ENCODE peak calls at places on chromosomes 12 and 14, in eight cellular contexts. One of them, this sample, is unnamed.

GRCh38 chr12:16112626-16113560 is 164.6 kb downstream of the SLC15A5 start:
- DNase-seq in kidney tubule cell: no peak
- DNase-seq in activated T-helper 1 cell treated with anti-CD3 and anti-CD28 coated beads, Interleukin-12 subunit alpha, Interleukin-12 subunit beta, Interleukin-2, Interleukin-4 antibody, amounts not matched to agents 30 ng/mL and 10 ng/mL and 1 ng/mL, durations not matched to agents 14 hours and 24 hours and 36 hours: no peak
- DNase-seq in mesenchymal stem cell: no peak
- DNase-seq in 8988T: no peak
- DNase-seq in Calu3: no peak
- DNase-seq in stomach: no peak
- DNase-seq in ureter: no peak
- DNase-seq in this sample: peak; percentile 88

GRCh38 chr14:105487449-105487985 is 831 bp downstream of the CRIP1 start:
- DNase-seq in kidney tubule cell: no peak
- DNase-seq in activated T-helper 1 cell treated with anti-CD3 and anti-CD28 coated beads, Interleukin-12 subunit alpha, Interleukin-12 subunit beta, Interleukin-2, Interleukin-4 antibody, amounts not matched to agents 30 ng/mL and 10 ng/mL and 1 ng/mL, durations not matched to agents 14 hours and 24 hours and 36 hours: peak; percentile 71
- DNase-seq in mesenchymal stem cell: no peak
- DNase-seq in 8988T: no peak
- DNase-seq in Calu3: no peak
- DNase-seq in stomach: peak; percentile 62
- DNase-seq in ureter: no peak
- DNase-seq in this sample: no peak

GRCh38 chr14:104874571-104875411 is 9.7 kb downstream of the CEP170B start:
- DNase-seq in kidney tubule cell: no peak
- DNase-seq in activated T-helper 1 cell treated with anti-CD3 and anti-CD28 coated beads, Interleukin-12 subunit alpha, Interleukin-12 subunit beta, Interleukin-2, Interleukin-4 antibody, amounts not matched to agents 30 ng/mL and 10 ng/mL and 1 ng/mL, durations not matched to agents 14 hours and 24 hours and 36 hours: no peak
- DNase-seq in mesenchymal stem cell: no peak
- DNase-seq in 8988T: no peak
- DNase-seq in Calu3: no peak
- DNase-seq in stomach: no peak
- DNase-seq in ureter: no peak
- DNase-seq in this sample: no peak

GRCh38 chr12:93237235-93237915 is 140.3 kb upstream of the NUDT4 start:
- DNase-seq in kidney tubule cell: no peak
- DNase-seq in activated T-helper 1 cell treated with anti-CD3 and anti-CD28 coated beads, Interleukin-12 subunit alpha, Interleukin-12 subunit beta, Interleukin-2, Interleukin-4 antibody, amounts not matched to agents 30 ng/mL and 10 ng/mL and 1 ng/mL, durations not matched to agents 14 hours and 24 hours and 36 hours: no peak
- DNase-seq in mesenchymal stem cell: no peak
- DNase-seq in 8988T: no peak
- DNase-seq in Calu3: no peak
- DNase-seq in stomach: no peak
- DNase-seq in ureter: no peak
- DNase-seq in this sample: no peak

GRCh38 chr12:72509893-72510292 is 237.7 kb downstream of the TRHDE start:
- DNase-seq in kidney tubule cell: no peak
- DNase-seq in activated T-helper 1 cell treated with anti-CD3 and anti-CD28 coated beads, Interleukin-12 subunit alpha, Interleukin-12 subunit beta, Interleukin-2, Interleukin-4 antibody, amounts not matched to agents 30 ng/mL and 10 ng/mL and 1 ng/mL, durations not matched to agents 14 hours and 24 hours and 36 hours: no peak
- DNase-seq in mesenchymal stem cell: no peak
- DNase-seq in 8988T: no peak
- DNase-seq in Calu3: no peak
- DNase-seq in stomach: no peak
- DNase-seq in ureter: no peak
- DNase-seq in this sample: no peak

GRCh38 chr12:77062846-77063461 is 2.4 kb downstream of the E2F7 start:
- DNase-seq in kidney tubule cell: peak; percentile 43
- DNase-seq in activated T-helper 1 cell treated with anti-CD3 and anti-CD28 coated beads, Interleukin-12 subunit alpha, Interleukin-12 subunit beta, Interleukin-2, Interleukin-4 antibody, amounts not matched to agents 30 ng/mL and 10 ng/mL and 1 ng/mL, durations not matched to agents 14 hours and 24 hours and 36 hours: no peak
- DNase-seq in mesenchymal stem cell: peak; percentile 94
- DNase-seq in 8988T: peak; percentile 38
- DNase-seq in Calu3: peak; percentile 76
- DNase-seq in stomach: peak; percentile 54
- DNase-seq in ureter: no peak
- DNase-seq in this sample: no peak

GRCh38 chr12:52249041-52249461 is 16.0 kb downstream of the KRT7 start:
- DNase-seq in kidney tubule cell: peak; percentile 62
- DNase-seq in activated T-helper 1 cell treated with anti-CD3 and anti-CD28 coated beads, Interleukin-12 subunit alpha, Interleukin-12 subunit beta, Interleukin-2, Interleukin-4 antibody, amounts not matched to agents 30 ng/mL and 10 ng/mL and 1 ng/mL, durations not matched to agents 14 hours and 24 hours and 36 hours: no peak
- DNase-seq in mesenchymal stem cell: no peak
- DNase-seq in 8988T: peak; percentile 7
- DNase-seq in Calu3: peak; percentile 51
- DNase-seq in stomach: peak; percentile 84
- DNase-seq in ureter: no peak
- DNase-seq in this sample: no peak

GRCh38 chr14:93825235-93825553 is 36.9 kb upstream of the PRIMA1 start:
- DNase-seq in kidney tubule cell: no peak
- DNase-seq in activated T-helper 1 cell treated with anti-CD3 and anti-CD28 coated beads, Interleukin-12 subunit alpha, Interleukin-12 subunit beta, Interleukin-2, Interleukin-4 antibody, amounts not matched to agents 30 ng/mL and 10 ng/mL and 1 ng/mL, durations not matched to agents 14 hours and 24 hours and 36 hours: no peak
- DNase-seq in mesenchymal stem cell: no peak
- DNase-seq in 8988T: no peak
- DNase-seq in Calu3: no peak
- DNase-seq in stomach: no peak
- DNase-seq in ureter: no peak
- DNase-seq in this sample: no peak

GRCh38 chr12:67442347-67442841 is 173.2 kb downstream of the CAND1 start:
- DNase-seq in kidney tubule cell: peak; percentile 69
- DNase-seq in activated T-helper 1 cell treated with anti-CD3 and anti-CD28 coated beads, Interleukin-12 subunit alpha, Interleukin-12 subunit beta, Interleukin-2, Interleukin-4 antibody, amounts not matched to agents 30 ng/mL and 10 ng/mL and 1 ng/mL, durations not matched to agents 14 hours and 24 hours and 36 hours: no peak
- DNase-seq in mesenchymal stem cell: no peak
- DNase-seq in 8988T: no peak
- DNase-seq in Calu3: no peak
- DNase-seq in stomach: no peak
- DNase-seq in ureter: no peak
- DNase-seq in this sample: peak; percentile 91

GRCh38 chr12:92558806-92559205 is 144.0 kb upstream of the PLEKHG7 start:
- DNase-seq in kidney tubule cell: peak; percentile 79
- DNase-seq in activated T-helper 1 cell treated with anti-CD3 and anti-CD28 coated beads, Interleukin-12 subunit alpha, Interleukin-12 subunit beta, Interleukin-2, Interleukin-4 antibody, amounts not matched to agents 30 ng/mL and 10 ng/mL and 1 ng/mL, durations not matched to agents 14 hours and 24 hours and 36 hours: no peak
- DNase-seq in mesenchymal stem cell: peak; percentile 26
- DNase-seq in 8988T: no peak
- DNase-seq in Calu3: no peak
- DNase-seq in stomach: no peak
- DNase-seq in ureter: no peak
- DNase-seq in this sample: no peak

GRCh38 chr12:89351489-89352241 is 636 bp downstream of the DUSP6 start:
- DNase-seq in kidney tubule cell: peak; percentile 63
- DNase-seq in activated T-helper 1 cell treated with anti-CD3 and anti-CD28 coated beads, Interleukin-12 subunit alpha, Interleukin-12 subunit beta, Interleukin-2, Interleukin-4 antibody, amounts not matched to agents 30 ng/mL and 10 ng/mL and 1 ng/mL, durations not matched to agents 14 hours and 24 hours and 36 hours: peak; percentile 37
- DNase-seq in mesenchymal stem cell: no peak
- DNase-seq in 8988T: peak; percentile 40
- DNase-seq in Calu3: peak; percentile 39
- DNase-seq in stomach: peak; percentile 47
- DNase-seq in ureter: peak; percentile 57
- DNase-seq in this sample: no peak

GRCh38 chr12:94592080-94592479 is 58.3 kb downstream of the TMCC3 start:
- DNase-seq in kidney tubule cell: no peak
- DNase-seq in activated T-helper 1 cell treated with anti-CD3 and anti-CD28 coated beads, Interleukin-12 subunit alpha, Interleukin-12 subunit beta, Interleukin-2, Interleukin-4 antibody, amounts not matched to agents 30 ng/mL and 10 ng/mL and 1 ng/mL, durations not matched to agents 14 hours and 24 hours and 36 hours: no peak
- DNase-seq in mesenchymal stem cell: no peak
- DNase-seq in 8988T: no peak
- DNase-seq in Calu3: no peak
- DNase-seq in stomach: no peak
- DNase-seq in ureter: no peak
- DNase-seq in this sample: no peak

GRCh38 chr12:104515899-104516298 is 59.2 kb downstream of the CHST11 start:
- DNase-seq in kidney tubule cell: no peak
- DNase-seq in activated T-helper 1 cell treated with anti-CD3 and anti-CD28 coated beads, Interleukin-12 subunit alpha, Interleukin-12 subunit beta, Interleukin-2, Interleukin-4 antibody, amounts not matched to agents 30 ng/mL and 10 ng/mL and 1 ng/mL, durations not matched to agents 14 hours and 24 hours and 36 hours: no peak
- DNase-seq in mesenchymal stem cell: no peak
- DNase-seq in 8988T: no peak
- DNase-seq in Calu3: no peak
- DNase-seq in stomach: no peak
- DNase-seq in ureter: no peak
- DNase-seq in this sample: no peak

GRCh38 chr12:120007272-120007671 is 18.2 kb downstream of the BICDL1 start:
- DNase-seq in kidney tubule cell: peak; percentile 33
- DNase-seq in activated T-helper 1 cell treated with anti-CD3 and anti-CD28 coated beads, Interleukin-12 subunit alpha, Interleukin-12 subunit beta, Interleukin-2, Interleukin-4 antibody, amounts not matched to agents 30 ng/mL and 10 ng/mL and 1 ng/mL, durations not matched to agents 14 hours and 24 hours and 36 hours: peak; percentile 67
- DNase-seq in mesenchymal stem cell: no peak
- DNase-seq in 8988T: no peak
- DNase-seq in Calu3: no peak
- DNase-seq in stomach: no peak
- DNase-seq in ureter: no peak
- DNase-seq in this sample: no peak

GRCh38 chr14:26621366-26621765 is 23.5 kb upstream of the NOVA1 start:
- DNase-seq in kidney tubule cell: no peak
- DNase-seq in activated T-helper 1 cell treated with anti-CD3 and anti-CD28 coated beads, Interleukin-12 subunit alpha, Interleukin-12 subunit beta, Interleukin-2, Interleukin-4 antibody, amounts not matched to agents 30 ng/mL and 10 ng/mL and 1 ng/mL, durations not matched to agents 14 hours and 24 hours and 36 hours: no peak
- DNase-seq in mesenchymal stem cell: no peak
- DNase-seq in 8988T: no peak
- DNase-seq in Calu3: no peak
- DNase-seq in stomach: no peak
- DNase-seq in ureter: no peak
- DNase-seq in this sample: no peak

GRCh38 chr14:34081126-34081575 is 130.3 kb upstream of the EGLN3 start:
- DNase-seq in kidney tubule cell: peak; percentile 85
- DNase-seq in activated T-helper 1 cell treated with anti-CD3 and anti-CD28 coated beads, Interleukin-12 subunit alpha, Interleukin-12 subunit beta, Interleukin-2, Interleukin-4 antibody, amounts not matched to agents 30 ng/mL and 10 ng/mL and 1 ng/mL, durations not matched to agents 14 hours and 24 hours and 36 hours: no peak
- DNase-seq in mesenchymal stem cell: peak; percentile 30
- DNase-seq in 8988T: no peak
- DNase-seq in Calu3: no peak
- DNase-seq in stomach: no peak
- DNase-seq in ureter: no peak
- DNase-seq in this sample: no peak

GRCh38 chr14:94617988-94618822 is 6.0 kb downstream of the SERPINA3 start:
- DNase-seq in kidney tubule cell: no peak
- DNase-seq in activated T-helper 1 cell treated with anti-CD3 and anti-CD28 coated beads, Interleukin-12 subunit alpha, Interleukin-12 subunit beta, Interleukin-2, Interleukin-4 antibody, amounts not matched to agents 30 ng/mL and 10 ng/mL and 1 ng/mL, durations not matched to agents 14 hours and 24 hours and 36 hours: no peak
- DNase-seq in mesenchymal stem cell: no peak
- DNase-seq in 8988T: no peak
- DNase-seq in Calu3: no peak
- DNase-seq in stomach: no peak
- DNase-seq in ureter: no peak
- DNase-seq in this sample: no peak

GRCh38 chr14:103121846-103122577 is 1.2 kb upstream of the TNFAIP2 start:
- DNase-seq in kidney tubule cell: peak; percentile 99
- DNase-seq in activated T-helper 1 cell treated with anti-CD3 and anti-CD28 coated beads, Interleukin-12 subunit alpha, Interleukin-12 subunit beta, Interleukin-2, Interleukin-4 antibody, amounts not matched to agents 30 ng/mL and 10 ng/mL and 1 ng/mL, durations not matched to agents 14 hours and 24 hours and 36 hours: no peak
- DNase-seq in mesenchymal stem cell: peak; percentile 82
- DNase-seq in 8988T: peak; percentile 57
- DNase-seq in Calu3: peak; percentile 92
- DNase-seq in stomach: peak; percentile 81
- DNase-seq in ureter: peak; percentile 95
- DNase-seq in this sample: peak; percentile 88

GRCh38 chr14:73696466-73697390 is 17.5 kb downstream of the PNMA1 start:
- DNase-seq in kidney tubule cell: peak; percentile 85
- DNase-seq in activated T-helper 1 cell treated with anti-CD3 and anti-CD28 coated beads, Interleukin-12 subunit alpha, Interleukin-12 subunit beta, Interleukin-2, Interleukin-4 antibody, amounts not matched to agents 30 ng/mL and 10 ng/mL and 1 ng/mL, durations not matched to agents 14 hours and 24 hours and 36 hours: no peak
- DNase-seq in mesenchymal stem cell: peak; percentile 57
- DNase-seq in 8988T: no peak
- DNase-seq in Calu3: no peak
- DNase-seq in stomach: no peak
- DNase-seq in ureter: no peak
- DNase-seq in this sample: no peak

GRCh38 chr12:55823419-55823818 is 5.6 kb downstream of the ORMDL2 start:
- DNase-seq in kidney tubule cell: peak; percentile 65
- DNase-seq in activated T-helper 1 cell treated with anti-CD3 and anti-CD28 coated beads, Interleukin-12 subunit alpha, Interleukin-12 subunit beta, Interleukin-2, Interleukin-4 antibody, amounts not matched to agents 30 ng/mL and 10 ng/mL and 1 ng/mL, durations not matched to agents 14 hours and 24 hours and 36 hours: no peak
- DNase-seq in mesenchymal stem cell: no peak
- DNase-seq in 8988T: no peak
- DNase-seq in Calu3: no peak
- DNase-seq in stomach: no peak
- DNase-seq in ureter: no peak
- DNase-seq in this sample: no peak

GRCh38 chr14:22099942-22100763 is 426.5 kb upstream of the OR4E1 start:
- DNase-seq in kidney tubule cell: peak; percentile 78
- DNase-seq in activated T-helper 1 cell treated with anti-CD3 and anti-CD28 coated beads, Interleukin-12 subunit alpha, Interleukin-12 subunit beta, Interleukin-2, Interleukin-4 antibody, amounts not matched to agents 30 ng/mL and 10 ng/mL and 1 ng/mL, durations not matched to agents 14 hours and 24 hours and 36 hours: peak; percentile 39
- DNase-seq in mesenchymal stem cell: peak; percentile 57
- DNase-seq in 8988T: no peak
- DNase-seq in Calu3: peak; percentile 75
- DNase-seq in stomach: peak; percentile 58
- DNase-seq in ureter: peak; percentile 70
- DNase-seq in this sample: no peak

GRCh38 chr14:52014601-52015267 is 25.4 kb downstream of the RTRAF start:
- DNase-seq in kidney tubule cell: no peak
- DNase-seq in activated T-helper 1 cell treated with anti-CD3 and anti-CD28 coated beads, Interleukin-12 subunit alpha, Interleukin-12 subunit beta, Interleukin-2, Interleukin-4 antibody, amounts not matched to agents 30 ng/mL and 10 ng/mL and 1 ng/mL, durations not matched to agents 14 hours and 24 hours and 36 hours: no peak
- DNase-seq in mesenchymal stem cell: no peak
- DNase-seq in 8988T: no peak
- DNase-seq in Calu3: no peak
- DNase-seq in stomach: no peak
- DNase-seq in ureter: no peak
- DNase-seq in this sample: no peak

GRCh38 chr14:105853089-105853906 is 326.9 kb downstream of the TMEM121 start:
- DNase-seq in kidney tubule cell: no peak
- DNase-seq in activated T-helper 1 cell treated with anti-CD3 and anti-CD28 coated beads, Interleukin-12 subunit alpha, Interleukin-12 subunit beta, Interleukin-2, Interleukin-4 antibody, amounts not matched to agents 30 ng/mL and 10 ng/mL and 1 ng/mL, durations not matched to agents 14 hours and 24 hours and 36 hours: no peak
- DNase-seq in mesenchymal stem cell: no peak
- DNase-seq in 8988T: peak; percentile 17
- DNase-seq in Calu3: no peak
- DNase-seq in stomach: no peak
- DNase-seq in ureter: peak; percentile 36
- DNase-seq in this sample: peak; percentile 10

GRCh38 chr14:70332015-70332414 is 27.5 kb downstream of the COX16 start:
- DNase-seq in kidney tubule cell: no peak
- DNase-seq in activated T-helper 1 cell treated with anti-CD3 and anti-CD28 coated beads, Interleukin-12 subunit alpha, Interleukin-12 subunit beta, Interleukin-2, Interleukin-4 antibody, amounts not matched to agents 30 ng/mL and 10 ng/mL and 1 ng/mL, durations not matched to agents 14 hours and 24 hours and 36 hours: no peak
- DNase-seq in mesenchymal stem cell: no peak
- DNase-seq in 8988T: no peak
- DNase-seq in Calu3: no peak
- DNase-seq in stomach: no peak
- DNase-seq in ureter: no peak
- DNase-seq in this sample: no peak

GRCh38 chr12:96452271-96452922 is 37.0 kb upstream of the CFAP54 start:
- DNase-seq in kidney tubule cell: no peak
- DNase-seq in activated T-helper 1 cell treated with anti-CD3 and anti-CD28 coated beads, Interleukin-12 subunit alpha, Interleukin-12 subunit beta, Interleukin-2, Interleukin-4 antibody, amounts not matched to agents 30 ng/mL and 10 ng/mL and 1 ng/mL, durations not matched to agents 14 hours and 24 hours and 36 hours: no peak
- DNase-seq in mesenchymal stem cell: no peak
- DNase-seq in 8988T: no peak
- DNase-seq in Calu3: no peak
- DNase-seq in stomach: no peak
- DNase-seq in ureter: no peak
- DNase-seq in this sample: no peak

GRCh38 chr14:74302160-74302628 is 540 bp downstream of the ABCD4 start:
- DNase-seq in kidney tubule cell: peak; percentile 69
- DNase-seq in activated T-helper 1 cell treated with anti-CD3 and anti-CD28 coated beads, Interleukin-12 subunit alpha, Interleukin-12 subunit beta, Interleukin-2, Interleukin-4 antibody, amounts not matched to agents 30 ng/mL and 10 ng/mL and 1 ng/mL, durations not matched to agents 14 hours and 24 hours and 36 hours: no peak
- DNase-seq in mesenchymal stem cell: peak; percentile 79
- DNase-seq in 8988T: no peak
- DNase-seq in Calu3: peak; percentile 15
- DNase-seq in stomach: no peak
- DNase-seq in ureter: no peak
- DNase-seq in this sample: peak; percentile 44

GRCh38 chr12:131124487-131125280 is 171.0 kb downstream of the ADGRD1 start:
- DNase-seq in kidney tubule cell: no peak
- DNase-seq in activated T-helper 1 cell treated with anti-CD3 and anti-CD28 coated beads, Interleukin-12 subunit alpha, Interleukin-12 subunit beta, Interleukin-2, Interleukin-4 antibody, amounts not matched to agents 30 ng/mL and 10 ng/mL and 1 ng/mL, durations not matched to agents 14 hours and 24 hours and 36 hours: no peak
- DNase-seq in mesenchymal stem cell: no peak
- DNase-seq in 8988T: no peak
- DNase-seq in Calu3: no peak
- DNase-seq in stomach: no peak
- DNase-seq in ureter: peak; percentile 24
- DNase-seq in this sample: no peak

GRCh38 chr12:41011939-41012338 is 176.2 kb upstream of the PDZRN4 start:
- DNase-seq in kidney tubule cell: no peak
- DNase-seq in activated T-helper 1 cell treated with anti-CD3 and anti-CD28 coated beads, Interleukin-12 subunit alpha, Interleukin-12 subunit beta, Interleukin-2, Interleukin-4 antibody, amounts not matched to agents 30 ng/mL and 10 ng/mL and 1 ng/mL, durations not matched to agents 14 hours and 24 hours and 36 hours: no peak
- DNase-seq in mesenchymal stem cell: no peak
- DNase-seq in 8988T: no peak
- DNase-seq in Calu3: no peak
- DNase-seq in stomach: no peak
- DNase-seq in ureter: no peak
- DNase-seq in this sample: no peak

GRCh38 chr12:2768224-2768961 is 26.4 kb upstream of the FKBP4 start:
- DNase-seq in kidney tubule cell: no peak
- DNase-seq in activated T-helper 1 cell treated with anti-CD3 and anti-CD28 coated beads, Interleukin-12 subunit alpha, Interleukin-12 subunit beta, Interleukin-2, Interleukin-4 antibody, amounts not matched to agents 30 ng/mL and 10 ng/mL and 1 ng/mL, durations not matched to agents 14 hours and 24 hours and 36 hours: no peak
- DNase-seq in mesenchymal stem cell: no peak
- DNase-seq in 8988T: no peak
- DNase-seq in Calu3: no peak
- DNase-seq in stomach: no peak
- DNase-seq in ureter: no peak
- DNase-seq in this sample: no peak

GRCh38 chr14:52051861-52052260 is 17.0 kb downstream of the NID2 start:
- DNase-seq in kidney tubule cell: no peak
- DNase-seq in activated T-helper 1 cell treated with anti-CD3 and anti-CD28 coated beads, Interleukin-12 subunit alpha, Interleukin-12 subunit beta, Interleukin-2, Interleukin-4 antibody, amounts not matched to agents 30 ng/mL and 10 ng/mL and 1 ng/mL, durations not matched to agents 14 hours and 24 hours and 36 hours: no peak
- DNase-seq in mesenchymal stem cell: peak; percentile 80
- DNase-seq in 8988T: no peak
- DNase-seq in Calu3: no peak
- DNase-seq in stomach: no peak
- DNase-seq in ureter: no peak
- DNase-seq in this sample: no peak

GRCh38 chr12:120625557-120626419 is 14.6 kb upstream of the CABP1 start:
- DNase-seq in kidney tubule cell: no peak
- DNase-seq in activated T-helper 1 cell treated with anti-CD3 and anti-CD28 coated beads, Interleukin-12 subunit alpha, Interleukin-12 subunit beta, Interleukin-2, Interleukin-4 antibody, amounts not matched to agents 30 ng/mL and 10 ng/mL and 1 ng/mL, durations not matched to agents 14 hours and 24 hours and 36 hours: no peak
- DNase-seq in mesenchymal stem cell: no peak
- DNase-seq in 8988T: no peak
- DNase-seq in Calu3: no peak
- DNase-seq in stomach: no peak
- DNase-seq in ureter: no peak
- DNase-seq in this sample: no peak

GRCh38 chr12:105279460-105280056 is 43.6 kb upstream of the APPL2 start:
- DNase-seq in kidney tubule cell: peak; percentile 49
- DNase-seq in activated T-helper 1 cell treated with anti-CD3 and anti-CD28 coated beads, Interleukin-12 subunit alpha, Interleukin-12 subunit beta, Interleukin-2, Interleukin-4 antibody, amounts not matched to agents 30 ng/mL and 10 ng/mL and 1 ng/mL, durations not matched to agents 14 hours and 24 hours and 36 hours: peak; percentile 21
- DNase-seq in mesenchymal stem cell: no peak
- DNase-seq in 8988T: peak; percentile 11
- DNase-seq in Calu3: peak; percentile 48
- DNase-seq in stomach: peak; percentile 33
- DNase-seq in ureter: no peak
- DNase-seq in this sample: peak; percentile 53

GRCh38 chr12:64796205-64796845 is 28.1 kb upstream of the TBC1D30 start:
- DNase-seq in kidney tubule cell: peak; percentile 92
- DNase-seq in activated T-helper 1 cell treated with anti-CD3 and anti-CD28 coated beads, Interleukin-12 subunit alpha, Interleukin-12 subunit beta, Interleukin-2, Interleukin-4 antibody, amounts not matched to agents 30 ng/mL and 10 ng/mL and 1 ng/mL, durations not matched to agents 14 hours and 24 hours and 36 hours: peak; percentile 44
- DNase-seq in mesenchymal stem cell: peak; percentile 91
- DNase-seq in 8988T: peak; percentile 35
- DNase-seq in Calu3: peak; percentile 88
- DNase-seq in stomach: peak; percentile 75
- DNase-seq in ureter: peak; percentile 75
- DNase-seq in this sample: peak; percentile 73

GRCh38 chr12:11307143-11307542 is 3.1 kb downstream of the PRB4 start:
- DNase-seq in kidney tubule cell: no peak
- DNase-seq in activated T-helper 1 cell treated with anti-CD3 and anti-CD28 coated beads, Interleukin-12 subunit alpha, Interleukin-12 subunit beta, Interleukin-2, Interleukin-4 antibody, amounts not matched to agents 30 ng/mL and 10 ng/mL and 1 ng/mL, durations not matched to agents 14 hours and 24 hours and 36 hours: no peak
- DNase-seq in mesenchymal stem cell: no peak
- DNase-seq in 8988T: no peak
- DNase-seq in Calu3: no peak
- DNase-seq in stomach: no peak
- DNase-seq in ureter: no peak
- DNase-seq in this sample: no peak

This sample was measured in SJCRH30.